ENCODE peak calls at places on chromosomes 4 and X, in four cellular contexts. One of them, this sample, is unnamed.

GRCh38 chr4:88814043-88814617 is 116.5 kb upstream of the NAP1L5 start:
- DNase-seq in mesendoderm: peak; percentile 15
- DNase-seq in NCI-H69: no peak
- DNase-seq in KG1: no peak
- DNase-seq in this sample: no peak

GRCh38 chrX:28910501-28910900 is 323.3 kb downstream of the IL1RAPL1 start:
- DNase-seq in mesendoderm: no peak
- DNase-seq in NCI-H69: no peak
- DNase-seq in KG1: no peak
- DNase-seq in this sample: no peak

GRCh38 chrX:113982766-113983165 is 601.1 kb upstream of the HTR2C start:
- DNase-seq in mesendoderm: no peak
- DNase-seq in NCI-H69: no peak
- DNase-seq in KG1: no peak
- DNase-seq in this sample: no peak

GRCh38 chrX:29225670-29226069 is 638.4 kb downstream of the IL1RAPL1 start:
- DNase-seq in mesendoderm: peak; percentile 83
- DNase-seq in NCI-H69: no peak
- DNase-seq in KG1: no peak
- DNase-seq in this sample: no peak

GRCh38 chr4:165199722-165200121 is 7.6 kb upstream of the KLHL2 start:
- DNase-seq in mesendoderm: no peak
- DNase-seq in NCI-H69: no peak
- DNase-seq in KG1: no peak
- DNase-seq in this sample: no peak

GRCh38 chr4:115834441-115834840 is 721.0 kb upstream of the NDST4 start:
- DNase-seq in mesendoderm: peak; percentile 1
- DNase-seq in NCI-H69: peak; percentile 32
- DNase-seq in KG1: no peak
- DNase-seq in this sample: no peak

GRCh38 chr4:67674098-67674497 is 26.9 kb downstream of the UBA6 start:
- DNase-seq in mesendoderm: peak; percentile 92
- DNase-seq in NCI-H69: no peak
- DNase-seq in KG1: no peak
- DNase-seq in this sample: no peak

GRCh38 chr4:8524595-8525382 is 55.4 kb upstream of the GPR78 start:
- DNase-seq in mesendoderm: no peak
- DNase-seq in NCI-H69: no peak
- DNase-seq in KG1: no peak
- DNase-seq in this sample: no peak

GRCh38 chrX:9622128-9622527 is 143.5 kb downstream of the GPR143 start:
- DNase-seq in mesendoderm: no peak
- DNase-seq in NCI-H69: no peak
- DNase-seq in KG1: no peak
- DNase-seq in this sample: no peak

GRCh38 chr4:139266583-139267257 is 13.3 kb downstream of the MGARP start:
- DNase-seq in mesendoderm: peak; percentile 19
- DNase-seq in NCI-H69: peak; percentile 67
- DNase-seq in KG1: peak; percentile 73
- DNase-seq in this sample: peak; percentile 75

GRCh38 chr4:54802336-54802735 is 144.6 kb downstream of the KIT start:
- DNase-seq in mesendoderm: no peak
- DNase-seq in NCI-H69: no peak
- DNase-seq in KG1: no peak
- DNase-seq in this sample: no peak

GRCh38 chr4:3712936-3713335 is 53.2 kb upstream of the ADRA2C start:
- DNase-seq in mesendoderm: no peak
- DNase-seq in NCI-H69: no peak
- DNase-seq in KG1: no peak
- DNase-seq in this sample: no peak

GRCh38 chrX:74449937-74450330 is 28.6 kb downstream of the SLC16A2 start:
- DNase-seq in mesendoderm: no peak
- DNase-seq in NCI-H69: no peak
- DNase-seq in KG1: no peak
- DNase-seq in this sample: no peak

GRCh38 chrX:135536883-135537282 is 16.4 kb downstream of the INTS6L start:
- DNase-seq in mesendoderm: no peak
- DNase-seq in NCI-H69: no peak
- DNase-seq in KG1: no peak
- DNase-seq in this sample: no peak

This sample was measured in head of caudate nucleus.